ENCODE peak calls at places on chromosomes 16 and 17, in seven cellular contexts. One of them, this sample, is unnamed.

GRCh38 chr17:77141846-77142449 is 1.2 kb downstream of the SEC14L1 start:
- DNase-seq in HEK293T: no peak
- DNase-seq in NCI-H1105 treated with DMSO at 0.1 percent for 48 hours: no peak
- DNase-seq in stimulated activated CD8-positive, alpha-beta memory T cell treated with anti-CD3 and anti-CD28 coated beads, Interleukin-4, amount 100 ng/mL, for 4 hours: no peak
- DNase-seq in heart right ventricle: no peak
- DNase-seq in D341Med: no peak
- DNase-seq in DMS 273 treated with DMSO at 0.1 percent for 48 hours: no peak
- DNase-seq in this sample: no peak

GRCh38 chr17:55458977-55459376 is 37.3 kb upstream of the MMD start:
- DNase-seq in HEK293T: no peak
- DNase-seq in NCI-H1105 treated with DMSO at 0.1 percent for 48 hours: no peak
- DNase-seq in stimulated activated CD8-positive, alpha-beta memory T cell treated with anti-CD3 and anti-CD28 coated beads, Interleukin-4, amount 100 ng/mL, for 4 hours: no peak
- DNase-seq in heart right ventricle: no peak
- DNase-seq in D341Med: no peak
- DNase-seq in DMS 273 treated with DMSO at 0.1 percent for 48 hours: no peak
- DNase-seq in this sample: no peak

GRCh38 chr17:51461578-51462004 is 201.2 kb downstream of the UTP18 start:
- DNase-seq in HEK293T: peak
- DNase-seq in NCI-H1105 treated with DMSO at 0.1 percent for 48 hours: peak
- DNase-seq in stimulated activated CD8-positive, alpha-beta memory T cell treated with anti-CD3 and anti-CD28 coated beads, Interleukin-4, amount 100 ng/mL, for 4 hours: peak
- DNase-seq in heart right ventricle: peak
- DNase-seq in D341Med: peak
- DNase-seq in DMS 273 treated with DMSO at 0.1 percent for 48 hours: peak
- DNase-seq in this sample: no peak

GRCh38 chr16:82936941-82937551 is 310.3 kb downstream of the CDH13 start:
- DNase-seq in HEK293T: no peak
- DNase-seq in NCI-H1105 treated with DMSO at 0.1 percent for 48 hours: no peak
- DNase-seq in stimulated activated CD8-positive, alpha-beta memory T cell treated with anti-CD3 and anti-CD28 coated beads, Interleukin-4, amount 100 ng/mL, for 4 hours: no peak
- DNase-seq in heart right ventricle: no peak
- DNase-seq in D341Med: no peak
- DNase-seq in DMS 273 treated with DMSO at 0.1 percent for 48 hours: no peak
- DNase-seq in this sample: no peak

GRCh38 chr16:50093607-50094570 is 28.1 kb downstream of the HEATR3 start:
- DNase-seq in HEK293T: no peak
- DNase-seq in NCI-H1105 treated with DMSO at 0.1 percent for 48 hours: no peak
- DNase-seq in stimulated activated CD8-positive, alpha-beta memory T cell treated with anti-CD3 and anti-CD28 coated beads, Interleukin-4, amount 100 ng/mL, for 4 hours: no peak
- DNase-seq in heart right ventricle: peak
- DNase-seq in D341Med: no peak
- DNase-seq in DMS 273 treated with DMSO at 0.1 percent for 48 hours: no peak
- DNase-seq in this sample: peak

GRCh38 chr16:50207652-50208051 is 54.5 kb downstream of the TENT4B start:
- DNase-seq in HEK293T: no peak
- DNase-seq in NCI-H1105 treated with DMSO at 0.1 percent for 48 hours: no peak
- DNase-seq in stimulated activated CD8-positive, alpha-beta memory T cell treated with anti-CD3 and anti-CD28 coated beads, Interleukin-4, amount 100 ng/mL, for 4 hours: no peak
- DNase-seq in heart right ventricle: peak
- DNase-seq in D341Med: no peak
- DNase-seq in DMS 273 treated with DMSO at 0.1 percent for 48 hours: no peak
- DNase-seq in this sample: no peak

GRCh38 chr17:58312021-58312630 is 16.5 kb downstream of the TSPOAP1 start:
- DNase-seq in HEK293T: no peak
- DNase-seq in NCI-H1105 treated with DMSO at 0.1 percent for 48 hours: no peak
- DNase-seq in stimulated activated CD8-positive, alpha-beta memory T cell treated with anti-CD3 and anti-CD28 coated beads, Interleukin-4, amount 100 ng/mL, for 4 hours: no peak
- DNase-seq in heart right ventricle: no peak
- DNase-seq in D341Med: peak
- DNase-seq in DMS 273 treated with DMSO at 0.1 percent for 48 hours: no peak
- DNase-seq in this sample: no peak

GRCh38 chr16:19307587-19308241 is 22.2 kb downstream of the CLEC19A start:
- DNase-seq in HEK293T: no peak
- DNase-seq in NCI-H1105 treated with DMSO at 0.1 percent for 48 hours: no peak
- DNase-seq in stimulated activated CD8-positive, alpha-beta memory T cell treated with anti-CD3 and anti-CD28 coated beads, Interleukin-4, amount 100 ng/mL, for 4 hours: no peak
- DNase-seq in heart right ventricle: no peak
- DNase-seq in D341Med: no peak
- DNase-seq in DMS 273 treated with DMSO at 0.1 percent for 48 hours: no peak
- DNase-seq in this sample: no peak

GRCh38 chr17:32222621-32223020 is 43.0 kb upstream of the RHBDL3 start:
- DNase-seq in HEK293T: no peak
- DNase-seq in NCI-H1105 treated with DMSO at 0.1 percent for 48 hours: no peak
- DNase-seq in stimulated activated CD8-positive, alpha-beta memory T cell treated with anti-CD3 and anti-CD28 coated beads, Interleukin-4, amount 100 ng/mL, for 4 hours: no peak
- DNase-seq in heart right ventricle: no peak
- DNase-seq in D341Med: no peak
- DNase-seq in DMS 273 treated with DMSO at 0.1 percent for 48 hours: no peak
- DNase-seq in this sample: no peak

GRCh38 chr16:13957197-13958078 is 37.5 kb downstream of the ERCC4 start:
- DNase-seq in HEK293T: peak
- DNase-seq in NCI-H1105 treated with DMSO at 0.1 percent for 48 hours: peak
- DNase-seq in stimulated activated CD8-positive, alpha-beta memory T cell treated with anti-CD3 and anti-CD28 coated beads, Interleukin-4, amount 100 ng/mL, for 4 hours: no peak
- DNase-seq in heart right ventricle: peak
- DNase-seq in D341Med: no peak
- DNase-seq in DMS 273 treated with DMSO at 0.1 percent for 48 hours: peak
- DNase-seq in this sample: no peak

GRCh38 chr17:47699536-47699840 is 5.5 kb downstream of the TBKBP1 start:
- DNase-seq in HEK293T: no peak
- DNase-seq in NCI-H1105 treated with DMSO at 0.1 percent for 48 hours: no peak
- DNase-seq in stimulated activated CD8-positive, alpha-beta memory T cell treated with anti-CD3 and anti-CD28 coated beads, Interleukin-4, amount 100 ng/mL, for 4 hours: no peak
- DNase-seq in heart right ventricle: no peak
- DNase-seq in D341Med: no peak
- DNase-seq in DMS 273 treated with DMSO at 0.1 percent for 48 hours: no peak
- DNase-seq in this sample: no peak

GRCh38 chr17:79002291-79002690 is 7.3 kb downstream of the CANT1 start:
- DNase-seq in HEK293T: no peak
- DNase-seq in NCI-H1105 treated with DMSO at 0.1 percent for 48 hours: no peak
- DNase-seq in stimulated activated CD8-positive, alpha-beta memory T cell treated with anti-CD3 and anti-CD28 coated beads, Interleukin-4, amount 100 ng/mL, for 4 hours: no peak
- DNase-seq in heart right ventricle: no peak
- DNase-seq in D341Med: peak
- DNase-seq in DMS 273 treated with DMSO at 0.1 percent for 48 hours: no peak
- DNase-seq in this sample: no peak

GRCh38 chr17:31499771-31500554 is 108.5 kb downstream of the RAB11FIP4 start:
- DNase-seq in HEK293T: no peak
- DNase-seq in NCI-H1105 treated with DMSO at 0.1 percent for 48 hours: no peak
- DNase-seq in stimulated activated CD8-positive, alpha-beta memory T cell treated with anti-CD3 and anti-CD28 coated beads, Interleukin-4, amount 100 ng/mL, for 4 hours: no peak
- DNase-seq in heart right ventricle: peak
- DNase-seq in D341Med: no peak
- DNase-seq in DMS 273 treated with DMSO at 0.1 percent for 48 hours: no peak
- DNase-seq in this sample: no peak

GRCh38 chr16:85888405-85889331 is 10.3 kb upstream of the IRF8 start:
- DNase-seq in HEK293T: no peak
- DNase-seq in NCI-H1105 treated with DMSO at 0.1 percent for 48 hours: no peak
- DNase-seq in stimulated activated CD8-positive, alpha-beta memory T cell treated with anti-CD3 and anti-CD28 coated beads, Interleukin-4, amount 100 ng/mL, for 4 hours: no peak
- DNase-seq in heart right ventricle: no peak
- DNase-seq in D341Med: no peak
- DNase-seq in DMS 273 treated with DMSO at 0.1 percent for 48 hours: no peak
- DNase-seq in this sample: no peak

GRCh38 chr17:16283705-16284104 is 66.7 kb downstream of the PIGL start:
- DNase-seq in HEK293T: no peak
- DNase-seq in NCI-H1105 treated with DMSO at 0.1 percent for 48 hours: no peak
- DNase-seq in stimulated activated CD8-positive, alpha-beta memory T cell treated with anti-CD3 and anti-CD28 coated beads, Interleukin-4, amount 100 ng/mL, for 4 hours: no peak
- DNase-seq in heart right ventricle: no peak
- DNase-seq in D341Med: no peak
- DNase-seq in DMS 273 treated with DMSO at 0.1 percent for 48 hours: no peak
- DNase-seq in this sample: no peak

GRCh38 chr17:34886831-34887230 is 74.4 kb downstream of the CCT6B start:
- DNase-seq in HEK293T: no peak
- DNase-seq in NCI-H1105 treated with DMSO at 0.1 percent for 48 hours: no peak
- DNase-seq in stimulated activated CD8-positive, alpha-beta memory T cell treated with anti-CD3 and anti-CD28 coated beads, Interleukin-4, amount 100 ng/mL, for 4 hours: no peak
- DNase-seq in heart right ventricle: no peak
- DNase-seq in D341Med: no peak
- DNase-seq in DMS 273 treated with DMSO at 0.1 percent for 48 hours: no peak
- DNase-seq in this sample: no peak

GRCh38 chr17:11332706-11333105 is 91.7 kb downstream of the SHISA6 start:
- DNase-seq in HEK293T: no peak
- DNase-seq in NCI-H1105 treated with DMSO at 0.1 percent for 48 hours: no peak
- DNase-seq in stimulated activated CD8-positive, alpha-beta memory T cell treated with anti-CD3 and anti-CD28 coated beads, Interleukin-4, amount 100 ng/mL, for 4 hours: no peak
- DNase-seq in heart right ventricle: no peak
- DNase-seq in D341Med: no peak
- DNase-seq in DMS 273 treated with DMSO at 0.1 percent for 48 hours: no peak
- DNase-seq in this sample: no peak

GRCh38 chr17:75553553-75554110 is 28.1 kb downstream of the LLGL2 start:
- DNase-seq in HEK293T: no peak
- DNase-seq in NCI-H1105 treated with DMSO at 0.1 percent for 48 hours: no peak
- DNase-seq in stimulated activated CD8-positive, alpha-beta memory T cell treated with anti-CD3 and anti-CD28 coated beads, Interleukin-4, amount 100 ng/mL, for 4 hours: no peak
- DNase-seq in heart right ventricle: no peak
- DNase-seq in D341Med: no peak
- DNase-seq in DMS 273 treated with DMSO at 0.1 percent for 48 hours: no peak
- DNase-seq in this sample: no peak

GRCh38 chr16:69285240-69285639 is 25.9 kb upstream of the VPS4A start:
- DNase-seq in HEK293T: no peak
- DNase-seq in NCI-H1105 treated with DMSO at 0.1 percent for 48 hours: no peak
- DNase-seq in stimulated activated CD8-positive, alpha-beta memory T cell treated with anti-CD3 and anti-CD28 coated beads, Interleukin-4, amount 100 ng/mL, for 4 hours: no peak
- DNase-seq in heart right ventricle: no peak
- DNase-seq in D341Med: no peak
- DNase-seq in DMS 273 treated with DMSO at 0.1 percent for 48 hours: no peak
- DNase-seq in this sample: no peak

GRCh38 chr17:61425682-61426481 is 26.2 kb downstream of the TBX2 start:
- DNase-seq in HEK293T: no peak
- DNase-seq in NCI-H1105 treated with DMSO at 0.1 percent for 48 hours: no peak
- DNase-seq in stimulated activated CD8-positive, alpha-beta memory T cell treated with anti-CD3 and anti-CD28 coated beads, Interleukin-4, amount 100 ng/mL, for 4 hours: no peak
- DNase-seq in heart right ventricle: no peak
- DNase-seq in D341Med: peak
- DNase-seq in DMS 273 treated with DMSO at 0.1 percent for 48 hours: no peak
- DNase-seq in this sample: no peak

GRCh38 chr16:53773150-53773846 is 69.3 kb downstream of the FTO start:
- DNase-seq in HEK293T: peak
- DNase-seq in NCI-H1105 treated with DMSO at 0.1 percent for 48 hours: peak
- DNase-seq in stimulated activated CD8-positive, alpha-beta memory T cell treated with anti-CD3 and anti-CD28 coated beads, Interleukin-4, amount 100 ng/mL, for 4 hours: no peak
- DNase-seq in heart right ventricle: peak
- DNase-seq in D341Med: peak
- DNase-seq in DMS 273 treated with DMSO at 0.1 percent for 48 hours: peak
- DNase-seq in this sample: no peak

GRCh38 chr16:59047114-59047513 is 313.0 kb upstream of the GOT2 start:
- DNase-seq in HEK293T: no peak
- DNase-seq in NCI-H1105 treated with DMSO at 0.1 percent for 48 hours: no peak
- DNase-seq in stimulated activated CD8-positive, alpha-beta memory T cell treated with anti-CD3 and anti-CD28 coated beads, Interleukin-4, amount 100 ng/mL, for 4 hours: no peak
- DNase-seq in heart right ventricle: no peak
- DNase-seq in D341Med: no peak
- DNase-seq in DMS 273 treated with DMSO at 0.1 percent for 48 hours: no peak
- DNase-seq in this sample: no peak

GRCh38 chr17:78359936-78360370 is at the start of gene SOCS3:
- DNase-seq in HEK293T: peak
- DNase-seq in NCI-H1105 treated with DMSO at 0.1 percent for 48 hours: peak
- DNase-seq in stimulated activated CD8-positive, alpha-beta memory T cell treated with anti-CD3 and anti-CD28 coated beads, Interleukin-4, amount 100 ng/mL, for 4 hours: peak
- DNase-seq in heart right ventricle: peak
- DNase-seq in D341Med: peak
- DNase-seq in DMS 273 treated with DMSO at 0.1 percent for 48 hours: peak
- DNase-seq in this sample: peak

GRCh38 chr16:31375231-31375630 is 17.9 kb upstream of the ITGAD start:
- DNase-seq in HEK293T: no peak
- DNase-seq in NCI-H1105 treated with DMSO at 0.1 percent for 48 hours: no peak
- DNase-seq in stimulated activated CD8-positive, alpha-beta memory T cell treated with anti-CD3 and anti-CD28 coated beads, Interleukin-4, amount 100 ng/mL, for 4 hours: no peak
- DNase-seq in heart right ventricle: no peak
- DNase-seq in D341Med: no peak
- DNase-seq in DMS 273 treated with DMSO at 0.1 percent for 48 hours: no peak
- DNase-seq in this sample: no peak